ENCODE peak calls at places on chromosome 6, in nine cellular contexts. One of them, this sample, is unnamed.

GRCh38 chr6:131877999-131878789 is 70.4 kb downstream of the ENPP1 start:
- DNase-seq in endodermal cell: no peak
- DNase-seq in adipocyte: no peak
- DNase-seq in left ventricle myocardium inferior: no peak
- DNase-seq in AG09309: no peak
- DNase-seq in H1: no peak
- DNase-seq in PC-3: no peak
- DNase-seq in right lobe of liver: no peak
- DNase-seq in body of pancreas: no peak
- DNase-seq in this sample: no peak

GRCh38 chr6:11202513-11203305 is 29.8 kb downstream of the NEDD9 start:
- DNase-seq in endodermal cell: peak; percentile 75
- DNase-seq in adipocyte: peak; percentile 31
- DNase-seq in left ventricle myocardium inferior: no peak
- DNase-seq in AG09309: no peak
- DNase-seq in H1: no peak
- DNase-seq in PC-3: no peak
- DNase-seq in right lobe of liver: no peak
- DNase-seq in body of pancreas: peak; percentile 29
- DNase-seq in this sample: no peak

GRCh38 chr6:168192195-168192900 is 113.3 kb upstream of the FRMD1 start:
- DNase-seq in endodermal cell: peak; percentile 39
- DNase-seq in adipocyte: no peak
- DNase-seq in left ventricle myocardium inferior: no peak
- DNase-seq in AG09309: no peak
- DNase-seq in H1: no peak
- DNase-seq in PC-3: no peak
- DNase-seq in right lobe of liver: no peak
- DNase-seq in body of pancreas: no peak
- DNase-seq in this sample: no peak

GRCh38 chr6:13795041-13795748 is 19.2 kb downstream of the MCUR1 start:
- DNase-seq in endodermal cell: peak; percentile 93
- DNase-seq in adipocyte: peak; percentile 93
- DNase-seq in left ventricle myocardium inferior: peak; percentile 75
- DNase-seq in AG09309: no peak
- DNase-seq in H1: no peak
- DNase-seq in PC-3: peak; percentile 95
- DNase-seq in right lobe of liver: peak; percentile 79
- DNase-seq in body of pancreas: peak; percentile 83
- DNase-seq in this sample: peak; percentile 31

GRCh38 chr6:9553002-9553401 is 861.9 kb downstream of the TFAP2A start:
- DNase-seq in endodermal cell: no peak
- DNase-seq in adipocyte: no peak
- DNase-seq in left ventricle myocardium inferior: no peak
- DNase-seq in AG09309: no peak
- DNase-seq in H1: no peak
- DNase-seq in PC-3: no peak
- DNase-seq in right lobe of liver: no peak
- DNase-seq in body of pancreas: no peak
- DNase-seq in this sample: no peak

GRCh38 chr6:88641178-88641903 is 322.1 kb downstream of the RNGTT start:
- DNase-seq in endodermal cell: no peak
- DNase-seq in adipocyte: peak; percentile 49
- DNase-seq in left ventricle myocardium inferior: no peak
- DNase-seq in AG09309: no peak
- DNase-seq in H1: no peak
- DNase-seq in PC-3: no peak
- DNase-seq in right lobe of liver: no peak
- DNase-seq in body of pancreas: no peak
- DNase-seq in this sample: no peak

GRCh38 chr6:30397697-30398096 is 52.7 kb downstream of the RPP21 start:
- DNase-seq in endodermal cell: peak; percentile 69
- DNase-seq in adipocyte: no peak
- DNase-seq in left ventricle myocardium inferior: no peak
- DNase-seq in AG09309: no peak
- DNase-seq in H1: no peak
- DNase-seq in PC-3: no peak
- DNase-seq in right lobe of liver: no peak
- DNase-seq in body of pancreas: no peak
- DNase-seq in this sample: no peak

GRCh38 chr6:110877154-110877564 is 2.6 kb downstream of the AMD1 start:
- DNase-seq in endodermal cell: no peak
- DNase-seq in adipocyte: peak; percentile 28
- DNase-seq in left ventricle myocardium inferior: no peak
- DNase-seq in AG09309: no peak
- DNase-seq in H1: no peak
- DNase-seq in PC-3: no peak
- DNase-seq in right lobe of liver: no peak
- DNase-seq in body of pancreas: no peak
- DNase-seq in this sample: no peak

GRCh38 chr6:27242589-27243265 is 4.8 kb upstream of the PRSS16 start:
- DNase-seq in endodermal cell: no peak
- DNase-seq in adipocyte: no peak
- DNase-seq in left ventricle myocardium inferior: no peak
- DNase-seq in AG09309: no peak
- DNase-seq in H1: no peak
- DNase-seq in PC-3: no peak
- DNase-seq in right lobe of liver: no peak
- DNase-seq in body of pancreas: no peak
- DNase-seq in this sample: no peak

GRCh38 chr6:166279393-166279679 is 28.9 kb downstream of the PRR18 start:
- DNase-seq in endodermal cell: no peak
- DNase-seq in adipocyte: no peak
- DNase-seq in left ventricle myocardium inferior: no peak
- DNase-seq in AG09309: no peak
- DNase-seq in H1: no peak
- DNase-seq in PC-3: no peak
- DNase-seq in right lobe of liver: no peak
- DNase-seq in body of pancreas: no peak
- DNase-seq in this sample: no peak

GRCh38 chr6:117493470-117493869 is 11.0 kb downstream of the DCBLD1 start:
- DNase-seq in endodermal cell: no peak
- DNase-seq in adipocyte: no peak
- DNase-seq in left ventricle myocardium inferior: no peak
- DNase-seq in AG09309: no peak
- DNase-seq in H1: no peak
- DNase-seq in PC-3: no peak
- DNase-seq in right lobe of liver: no peak
- DNase-seq in body of pancreas: no peak
- DNase-seq in this sample: no peak

GRCh38 chr6:44234101-44235090 is 11.0 kb downstream of the SLC29A1 start:
- DNase-seq in endodermal cell: peak; percentile 95
- DNase-seq in adipocyte: peak; percentile 83
- DNase-seq in left ventricle myocardium inferior: peak; percentile 90
- DNase-seq in AG09309: no peak
- DNase-seq in H1: no peak
- DNase-seq in PC-3: peak; percentile 60
- DNase-seq in right lobe of liver: peak; percentile 94
- DNase-seq in body of pancreas: peak; percentile 59
- DNase-seq in this sample: no peak

GRCh38 chr6:165573671-165574070 is 89.4 kb downstream of the PDE10A start:
- DNase-seq in endodermal cell: peak; percentile 82
- DNase-seq in adipocyte: no peak
- DNase-seq in left ventricle myocardium inferior: peak; percentile 52
- DNase-seq in AG09309: no peak
- DNase-seq in H1: no peak
- DNase-seq in PC-3: peak; percentile 67
- DNase-seq in right lobe of liver: no peak
- DNase-seq in body of pancreas: peak; percentile 58
- DNase-seq in this sample: no peak

GRCh38 chr6:166381733-166382499 is 824 bp downstream of the MPC1 start:
- DNase-seq in endodermal cell: peak; percentile 95
- DNase-seq in adipocyte: peak; percentile 71
- DNase-seq in left ventricle myocardium inferior: peak; percentile 71
- DNase-seq in AG09309: no peak
- DNase-seq in H1: no peak
- DNase-seq in PC-3: peak; percentile 72
- DNase-seq in right lobe of liver: peak; percentile 93
- DNase-seq in body of pancreas: peak; percentile 94
- DNase-seq in this sample: no peak

GRCh38 chr6:40966860-40967259 is 72.2 kb downstream of the UNC5CL start:
- DNase-seq in endodermal cell: no peak
- DNase-seq in adipocyte: no peak
- DNase-seq in left ventricle myocardium inferior: no peak
- DNase-seq in AG09309: no peak
- DNase-seq in H1: no peak
- DNase-seq in PC-3: no peak
- DNase-seq in right lobe of liver: no peak
- DNase-seq in body of pancreas: no peak
- DNase-seq in this sample: no peak

GRCh38 chr6:40972190-40972589 is 66.8 kb downstream of the UNC5CL start:
- DNase-seq in endodermal cell: no peak
- DNase-seq in adipocyte: no peak
- DNase-seq in left ventricle myocardium inferior: no peak
- DNase-seq in AG09309: no peak
- DNase-seq in H1: no peak
- DNase-seq in PC-3: no peak
- DNase-seq in right lobe of liver: no peak
- DNase-seq in body of pancreas: no peak
- DNase-seq in this sample: no peak

GRCh38 chr6:40972814-40973213 is 66.2 kb downstream of the UNC5CL start:
- DNase-seq in endodermal cell: no peak
- DNase-seq in adipocyte: no peak
- DNase-seq in left ventricle myocardium inferior: no peak
- DNase-seq in AG09309: no peak
- DNase-seq in H1: no peak
- DNase-seq in PC-3: no peak
- DNase-seq in right lobe of liver: no peak
- DNase-seq in body of pancreas: no peak
- DNase-seq in this sample: no peak

GRCh38 chr6:40965046-40965445 is 74.0 kb downstream of the UNC5CL start:
- DNase-seq in endodermal cell: no peak
- DNase-seq in adipocyte: no peak
- DNase-seq in left ventricle myocardium inferior: no peak
- DNase-seq in AG09309: no peak
- DNase-seq in H1: no peak
- DNase-seq in PC-3: no peak
- DNase-seq in right lobe of liver: no peak
- DNase-seq in body of pancreas: no peak
- DNase-seq in this sample: no peak

GRCh38 chr6:40968620-40969145 is 70.3 kb downstream of the UNC5CL start:
- DNase-seq in endodermal cell: no peak
- DNase-seq in adipocyte: no peak
- DNase-seq in left ventricle myocardium inferior: no peak
- DNase-seq in AG09309: no peak
- DNase-seq in H1: no peak
- DNase-seq in PC-3: no peak
- DNase-seq in right lobe of liver: no peak
- DNase-seq in body of pancreas: no peak
- DNase-seq in this sample: no peak
- H3K4me3 ChIP-seq in endodermal cell: no peak overlapping the region
- H3K4me3 ChIP-seq in adipocyte: no peak overlapping the region
- H3K4me3 ChIP-seq in left ventricle myocardium inferior: no peak overlapping the region
- H3K4me3 ChIP-seq in AG09309: no peak overlapping the region
- H3K4me3 ChIP-seq in H1: no peak overlapping the region
- H3K4me3 ChIP-seq in PC-3: no peak overlapping the region
- H3K4me3 ChIP-seq in right lobe of liver: no peak overlapping the region
- H3K4me3 ChIP-seq in body of pancreas: no peak overlapping the region
- H3K4me3 ChIP-seq in this sample: no peak overlapping the region

DNA sequence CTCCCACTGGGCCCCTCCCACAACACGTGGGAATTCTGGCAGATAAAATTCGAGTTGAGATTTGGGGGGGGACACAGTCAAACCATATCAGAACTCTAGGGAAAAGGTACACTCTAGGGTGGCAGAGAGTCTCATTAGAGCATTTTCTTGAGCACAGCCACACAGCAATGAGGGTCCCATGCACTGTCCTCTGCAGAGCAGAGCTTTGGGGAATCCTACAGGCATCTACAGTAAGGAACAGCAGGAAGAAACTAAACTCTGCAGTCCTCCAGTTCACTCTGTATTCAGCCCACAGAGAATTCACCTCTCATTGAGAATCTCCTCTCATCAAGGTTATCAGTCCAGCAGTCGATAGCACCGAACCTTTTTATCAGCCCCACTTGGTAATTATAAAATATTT is 438.6 kb upstream of the NOX3 start:
- DNase-seq in endodermal cell: no peak
- DNase-seq in adipocyte: no peak
- DNase-seq in left ventricle myocardium inferior: no peak
- DNase-seq in AG09309: no peak
- DNase-seq in H1: no peak
- DNase-seq in PC-3: no peak
- DNase-seq in right lobe of liver: no peak
- DNase-seq in body of pancreas: no peak
- DNase-seq in this sample: no peak
- H3K4me3 ChIP-seq in endodermal cell: no peak overlapping the region
- H3K4me3 ChIP-seq in adipocyte: no peak overlapping the region
- H3K4me3 ChIP-seq in left ventricle myocardium inferior: no peak overlapping the region
- H3K4me3 ChIP-seq in AG09309: no peak overlapping the region
- H3K4me3 ChIP-seq in H1: no peak overlapping the region
- H3K4me3 ChIP-seq in PC-3: no peak overlapping the region
- H3K4me3 ChIP-seq in right lobe of liver: no peak overlapping the region
- H3K4me3 ChIP-seq in body of pancreas: no peak overlapping the region
- H3K4me3 ChIP-seq in this sample: no peak overlapping the region

DNA sequence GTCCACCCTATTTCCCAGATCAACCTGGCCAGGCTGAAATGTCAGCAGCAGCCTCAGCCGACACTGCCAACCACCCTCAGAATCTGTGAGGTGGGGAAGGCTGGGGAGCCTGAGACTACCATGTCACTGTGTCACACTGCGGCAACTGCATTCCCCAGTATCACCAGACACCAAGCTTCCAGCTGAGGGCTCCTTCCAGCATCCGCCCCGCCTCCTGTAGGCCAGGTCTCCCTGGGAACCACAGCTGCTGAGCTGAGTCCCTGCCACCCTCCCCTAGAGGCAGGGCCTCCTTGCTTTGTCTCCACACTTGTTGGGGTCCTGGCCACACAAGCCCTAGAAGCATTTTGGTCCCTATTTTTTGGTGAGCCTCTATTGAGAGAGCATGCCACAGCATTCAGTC is 115.7 kb downstream of the UNC5CL start:
- DNase-seq in endodermal cell: peak; percentile 69
- DNase-seq in adipocyte: no peak
- DNase-seq in left ventricle myocardium inferior: no peak
- DNase-seq in AG09309: no peak
- DNase-seq in H1: no peak
- DNase-seq in PC-3: no peak
- DNase-seq in right lobe of liver: no peak
- DNase-seq in body of pancreas: no peak
- DNase-seq in this sample: no peak
- H3K4me3 ChIP-seq in endodermal cell: no peak overlapping the region
- H3K4me3 ChIP-seq in adipocyte: no peak overlapping the region
- H3K4me3 ChIP-seq in left ventricle myocardium inferior: no peak overlapping the region
- H3K4me3 ChIP-seq in AG09309: no peak overlapping the region
- H3K4me3 ChIP-seq in H1: no peak overlapping the region
- H3K4me3 ChIP-seq in PC-3: no peak overlapping the region
- H3K4me3 ChIP-seq in right lobe of liver: no peak overlapping the region
- H3K4me3 ChIP-seq in body of pancreas: no peak overlapping the region
- H3K4me3 ChIP-seq in this sample: no peak overlapping the region

DNA sequence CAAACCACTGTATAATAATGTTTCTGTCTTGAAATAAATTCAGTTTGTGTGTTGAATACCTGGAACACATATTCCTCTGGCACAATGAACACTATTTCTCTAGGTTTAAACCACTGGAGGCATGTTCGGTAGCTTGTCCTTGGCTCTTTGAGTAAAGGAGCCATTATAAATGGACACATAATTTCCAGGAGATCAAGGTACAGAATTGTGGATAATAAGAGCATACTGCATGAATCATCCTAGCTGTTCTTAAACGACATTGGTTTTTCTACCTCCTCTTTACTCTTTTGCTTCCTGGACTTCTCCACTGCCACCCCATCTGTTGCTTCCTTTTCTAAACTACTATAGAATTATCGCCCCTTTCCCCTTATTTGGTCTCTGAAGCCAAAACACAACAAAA is 1.2 kb downstream of the CENPW start:
- DNase-seq in endodermal cell: no peak
- DNase-seq in adipocyte: no peak
- DNase-seq in left ventricle myocardium inferior: no peak
- DNase-seq in AG09309: no peak
- DNase-seq in H1: no peak
- DNase-seq in PC-3: no peak
- DNase-seq in right lobe of liver: no peak
- DNase-seq in body of pancreas: no peak
- DNase-seq in this sample: no peak
- H3K4me3 ChIP-seq in endodermal cell: peak overlapping the region; percentile 100
- H3K4me3 ChIP-seq in adipocyte: peak overlapping the region; percentile 98
- H3K4me3 ChIP-seq in left ventricle myocardium inferior: no peak overlapping the region
- H3K4me3 ChIP-seq in AG09309: peak overlapping the region; percentile 56
- H3K4me3 ChIP-seq in H1: peak overlapping the region; percentile 95
- H3K4me3 ChIP-seq in PC-3: peak overlapping the region; percentile 99
- H3K4me3 ChIP-seq in right lobe of liver: no peak overlapping the region
- H3K4me3 ChIP-seq in body of pancreas: no peak overlapping the region
- H3K4me3 ChIP-seq in this sample: peak overlapping the region; percentile 90

This sample was measured in AG04449.